ENCODE peak calls at places on chromosomes 11 and 22, in five cellular contexts. B, P, W, A and Y are unnamed samples.

GRCh38 chr11:119918356-119918755 is 189.4 kb upstream of the NECTIN1 start:
- DNase-seq in B (no peak), P (no peak), W (no peak), A (no peak), Y (no peak)

GRCh38 chr11:78336877-78337553 is 80.6 kb downstream of the GAB2 start:
- DNase-seq in B (no peak), P (no peak), W (no peak), A (no peak), Y (no peak)

GRCh38 chr11:103648670-103649400 is 387.6 kb upstream of the DDI1 start:
- DNase-seq in B (no peak), P (no peak), W (no peak), A (peak; percentile 26), Y (no peak)

GRCh38 chr11:14645247-14645912 is 1.8 kb downstream of the PDE3B start:
- DNase-seq in B (no peak), P (no peak), W (no peak), A (peak; percentile 31), Y (no peak)

GRCh38 chr11:47478651-47479329 is 29.9 kb upstream of the RAPSN start:
- DNase-seq in B (no peak), P (no peak), W (no peak), A (no peak), Y (peak; percentile 23)

GRCh38 chr11:92550411-92550810 is 325.8 kb downstream of the FAT3 start:
- DNase-seq in B (peak; percentile 27), P (no peak), W (peak; percentile 67), A (no peak), Y (no peak)

GRCh38 chr11:65853249-65853979 is 4.6 kb downstream of the CFL1 start:
- DNase-seq in B (no peak), P (no peak), W (no peak), A (no peak), Y (no peak)

GRCh38 chr22:45077826-45078334 is 68.1 kb upstream of the PHF21B start:
- DNase-seq in B (no peak), P (no peak), W (no peak), A (no peak), Y (no peak)

GRCh38 chr11:106152013-106152412 is 74.6 kb downstream of the AASDHPPT start:
- DNase-seq in B (no peak), P (no peak), W (peak; percentile 55), A (peak; percentile 17), Y (no peak)

GRCh38 chr22:29219881-29220670 is 14.4 kb downstream of the EMID1 start:
- DNase-seq in B (no peak), P (no peak), W (peak; percentile 39), A (no peak), Y (peak; percentile 36)

GRCh38 chr11:102456381-102456780 is 3.8 kb upstream of the TMEM123 start:
- DNase-seq in B (no peak), P (no peak), W (no peak), A (peak; percentile 39), Y (no peak)

GRCh38 chr11:1521382-1522080 is 35.0 kb upstream of the MOB2 start:
- DNase-seq in B (no peak), P (no peak), W (no peak), A (no peak), Y (no peak)

GRCh38 chr22:17167486-17167885 is 8.4 kb upstream of the HDHD5 start:
- DNase-seq in B (peak; percentile 74), P (no peak), W (peak; percentile 66), A (no peak), Y (peak; percentile 86)

GRCh38 chr22:35314161-35314942 is 14.7 kb downstream of the TOM1 start:
- DNase-seq in B (peak; percentile 45), P (no peak), W (no peak), A (no peak), Y (peak; percentile 31)

GRCh38 chr11:70552167-70552435 is 153.8 kb downstream of the CTTN start:
- DNase-seq in B (no peak), P (no peak), W (no peak), A (no peak), Y (peak; percentile 22)
- H3K27ac ChIP-seq in B (no peak overlapping the region), P (no peak overlapping the region), W (no peak overlapping the region), A (no peak overlapping the region), Y (no peak overlapping the region)

DNA sequence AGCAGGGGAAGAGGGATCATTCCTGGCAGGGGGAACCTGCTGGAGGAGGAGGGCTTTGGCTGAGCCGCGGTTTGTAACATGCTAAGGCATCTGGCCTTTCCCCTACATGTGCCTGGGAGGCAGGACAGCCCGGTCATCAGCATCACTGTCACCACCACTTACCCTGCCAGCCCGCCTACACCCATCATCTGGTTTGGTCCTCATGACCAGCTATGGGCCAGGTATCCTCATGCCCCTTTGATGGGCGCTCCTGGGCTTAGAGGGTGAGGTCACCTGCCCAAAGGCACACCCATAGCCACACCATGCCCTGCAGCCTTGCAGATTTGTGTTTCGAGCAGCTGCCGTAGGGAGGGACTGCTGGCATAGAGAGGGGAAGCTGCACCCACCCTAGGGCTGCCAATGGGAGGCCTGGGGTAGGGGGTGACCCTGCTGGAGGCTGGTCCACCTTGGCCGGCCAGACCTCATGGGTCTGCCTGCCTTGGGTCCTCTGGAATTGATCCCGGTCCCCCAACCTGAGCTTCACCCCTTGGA is 2.6 kb downstream of the MRGPRF start:
- DNase-seq in B (no peak), P (no peak), W (no peak), A (peak; percentile 16), Y (no peak)
- H3K27ac ChIP-seq in B (peak overlapping the region; percentile 80), P (peak overlapping the region; percentile 93), W (peak overlapping the region; percentile 44), A (peak overlapping the region; percentile 86), Y (peak overlapping the region; percentile 73)

GRCh38 chr11:23078289-23078971 is 218.2 kb upstream of the CCDC179 start:
- DNase-seq in B (no peak), P (no peak), W (no peak), A (peak; percentile 80), Y (no peak)
- H3K27ac ChIP-seq in B (no peak overlapping the region), P (no peak overlapping the region), W (no peak overlapping the region), A (peak overlapping the region; percentile 96), Y (no peak overlapping the region)

GRCh38 chr11:32840587-32840986 is 10.9 kb downstream of the PRRG4 start:
- DNase-seq in B (no peak), P (no peak), W (no peak), A (no peak), Y (no peak)

GRCh38 chr11:32839308-32839707 is 9.6 kb downstream of the PRRG4 start:
- DNase-seq in B (no peak), P (no peak), W (no peak), A (no peak), Y (no peak)

GRCh38 chr11:32833921-32834320 is 4.2 kb downstream of the PRRG4 start:
- DNase-seq in B (no peak), P (no peak), W (no peak), A (no peak), Y (no peak)

GRCh38 chr11:32843544-32843943 is 13.8 kb downstream of the PRRG4 start:
- DNase-seq in B (no peak), P (no peak), W (no peak), A (no peak), Y (no peak)

GRCh38 chr11:32838505-32839274 is 9.0 kb downstream of the PRRG4 start:
- DNase-seq in B (no peak), P (no peak), W (no peak), A (no peak), Y (no peak)
- H3K27ac ChIP-seq in B (no peak overlapping the region), P (no peak overlapping the region), W (no peak overlapping the region), A (no peak overlapping the region), Y (no peak overlapping the region)

DNA sequence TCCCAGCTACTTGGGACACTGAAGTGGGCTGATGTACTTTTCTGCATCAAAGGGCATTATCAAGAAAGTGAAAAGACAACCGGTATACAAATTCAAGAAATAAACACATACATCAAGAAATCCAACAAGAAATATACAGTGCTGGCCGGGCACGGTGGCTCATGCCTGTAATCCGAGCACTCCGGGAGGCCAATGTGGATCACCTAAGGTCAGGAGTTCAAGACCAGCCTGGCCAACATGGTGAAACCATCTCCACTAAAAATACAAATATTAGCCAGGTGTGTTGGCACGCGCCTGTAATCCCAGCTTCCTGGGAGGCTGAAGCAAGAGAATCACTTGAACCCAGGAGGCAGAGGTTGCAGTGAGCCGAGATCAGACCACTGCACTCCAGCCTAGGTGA is 9.5 kb downstream of the USP28 start:
- DNase-seq in B (no peak), P (no peak), W (no peak), A (no peak), Y (no peak)
- H3K27ac ChIP-seq in B (peak overlapping the region; percentile 6), P (no peak overlapping the region), W (no peak overlapping the region), A (no peak overlapping the region), Y (no peak overlapping the region)

GRCh38 chr22:46430961-46431838 is 95.7 kb downstream of the TRMU start:
- DNase-seq in B (no peak), P (no peak), W (no peak), A (no peak), Y (no peak)

GRCh38 chr22:46429327-46429853 is 93.9 kb downstream of the TRMU start:
- DNase-seq in B (no peak), P (no peak), W (no peak), A (no peak), Y (no peak)

GRCh38 chr22:46433318-46433717 is 97.8 kb downstream of the TRMU start:
- DNase-seq in B (no peak), P (no peak), W (no peak), A (no peak), Y (no peak)

GRCh38 chr22:46428602-46429326 is 93.2 kb downstream of the TRMU start:
- DNase-seq in B (no peak), P (no peak), W (no peak), A (no peak), Y (no peak)

GRCh38 chr22:46432164-46433068 is 96.9 kb downstream of the TRMU start:
- DNase-seq in B (no peak), P (no peak), W (no peak), A (no peak), Y (no peak)
- H3K27ac ChIP-seq in B (no peak overlapping the region), P (no peak overlapping the region), W (no peak overlapping the region), A (no peak overlapping the region), Y (no peak overlapping the region)